ENCODE peak calls at places on chromosome 12, in seven cellular contexts. J, M, L, O, D, V and Z are unnamed samples.

GRCh38 chr12:111441107-111441928 is 35.6 kb downstream of the SH2B3 start:
- DNase-seq in O (no peak), M (no peak), L (no peak), J (no peak), V (no peak), D (no peak), Z (no peak)

GRCh38 chr12:89883630-89884364 is 175.2 kb upstream of the ATP2B1 start:
- DNase-seq in L (no peak), V (no peak), J (no peak), O (no peak), D (no peak), M (no peak), Z (no peak)

GRCh38 chr12:88266851-88267360 is 124.8 kb downstream of the TMTC3 start:
- DNase-seq in J (no peak), M (no peak), L (no peak), O (no peak), D (no peak), V (no peak), Z (no peak)

GRCh38 chr12:116693259-116694227 is 44.3 kb downstream of the SPRING1 start:
- DNase-seq in M (no peak), O (no peak), J (no peak), L (no peak), D (no peak), V (peak), Z (no peak)

GRCh38 chr12:98352835-98353234 is 162.6 kb upstream of the TMPO start:
- DNase-seq in J (no peak), L (no peak), O (no peak), M (no peak), V (no peak), D (no peak), Z (no peak)

GRCh38 chr12:2347137-2347843 is 294.5 kb downstream of the CACNA1C start:
- DNase-seq in D (no peak), M (peak), V (no peak), L (no peak), O (no peak), J (no peak), Z (no peak)

GRCh38 chr12:111151441-111151840 is 217.5 kb downstream of the PHETA1 start:
- DNase-seq in M (no peak), O (no peak), L (no peak), J (no peak), D (no peak), V (no peak), Z (no peak)

GRCh38 chr12:115313929-115314328 is 630.0 kb upstream of the TBX3 start:
- DNase-seq in J (peak), O (no peak), D (no peak), V (peak), M (peak), L (no peak), Z (no peak)

GRCh38 chr12:29425722-29426121 is 44.8 kb upstream of the ERGIC2 start:
- DNase-seq in J (no peak), O (no peak), L (no peak), M (no peak), D (no peak), V (no peak), Z (no peak)

GRCh38 chr12:64006211-64006610 is 161.7 kb downstream of the SRGAP1 start:
- DNase-seq in D (no peak), L (no peak), O (no peak), J (peak), V (peak), M (peak), Z (no peak)

GRCh38 chr12:45050751-45051489 is at the start of gene DBX2:
- DNase-seq in V (peak), M (no peak), D (no peak), L (no peak), O (peak), J (no peak), Z (no peak)

GRCh38 chr12:124273630-124274029 is 21.3 kb upstream of the RFLNA start:
- DNase-seq in V (peak), O (no peak), L (peak), J (peak), D (peak), M (peak), Z (peak)

GRCh38 chr12:62684586-62685295 is 218.1 kb downstream of the MON2 start:
- DNase-seq in J (no peak), V (peak), D (no peak), L (no peak), M (peak), O (no peak), Z (no peak)

GRCh38 chr12:119179335-119180021 is 747 bp downstream of the HSPB8 start:
- DNase-seq in V (peak), J (peak), L (no peak), M (peak), O (peak), D (no peak), Z (no peak)

GRCh38 chr12:9721394-9722092 is 11.4 kb downstream of the CLECL1 start:
- DNase-seq in D (no peak), O (no peak), J (no peak), M (no peak), V (peak), L (no peak), Z (no peak)

GRCh38 chr12:10562306-10562933 is 51.0 kb downstream of the MAGOHB start:
- DNase-seq in D (peak), L (no peak), O (no peak), J (peak), M (peak), V (peak), Z (peak)

GRCh38 chr12:54286042-54286931 is 5.8 kb downstream of the HNRNPA1 start:
- DNase-seq in M (no peak), L (no peak), O (no peak), V (peak), J (no peak), D (no peak), Z (no peak)

GRCh38 chr12:124762791-124763593 is 100.7 kb downstream of the SCARB1 start:
- DNase-seq in O (no peak), M (no peak), L (no peak), J (no peak), V (no peak), D (no peak), Z (no peak)

GRCh38 chr12:113070117-113070906 is 13.8 kb downstream of the DTX1 start:
- DNase-seq in V (no peak), L (peak), O (no peak), J (no peak), D (peak), M (no peak), Z (no peak)

GRCh38 chr12:100027671-100028070 is 42.9 kb upstream of the ANKS1B start:
- DNase-seq in J (no peak), M (no peak), V (no peak), L (no peak), D (no peak), O (no peak), Z (no peak)

GRCh38 chr12:4272976-4273650 is 449 bp upstream of the CCND2 start:
- DNase-seq in O (no peak), D (no peak), M (no peak), V (no peak), L (no peak), J (no peak), Z (no peak)

GRCh38 chr12:82299617-82300016 is 58.6 kb downstream of the CCDC59 start:
- DNase-seq in J (no peak), M (no peak), D (no peak), O (no peak), L (no peak), V (peak), Z (no peak)

GRCh38 chr12:109702126-109702841 is 11.3 kb upstream of the FAM222A start:
- DNase-seq in M (peak), L (no peak), O (no peak), V (no peak), J (no peak), D (no peak), Z (no peak)

GRCh38 chr12:22334696-22335290 is at the start of gene ST8SIA1:
- DNase-seq in L (peak), D (no peak), M (peak), O (peak), J (peak), V (peak), Z (no peak)

GRCh38 chr12:32548691-32549412 is 130.2 kb upstream of the DNM1L start:
- DNase-seq in D (no peak), M (peak), O (no peak), J (no peak), L (no peak), V (no peak), Z (no peak)

GRCh38 chr12:3342051-3342450 is 149.0 kb upstream of the PRMT8 start:
- DNase-seq in L (no peak), D (no peak), V (peak), J (no peak), M (peak), O (no peak), Z (no peak)

GRCh38 chr12:124698211-124698997 is 131.0 kb upstream of the NCOR2 start:
- DNase-seq in J (no peak), V (no peak), D (no peak), O (no peak), M (no peak), L (no peak), Z (no peak)

GRCh38 chr12:2570562-2570961 is 224.2 kb upstream of the FKBP4 start:
- DNase-seq in M (no peak), O (no peak), L (no peak), J (no peak), V (no peak), D (no peak), Z (no peak)

GRCh38 chr12:56724989-56725722 is at the start of gene NACA:
- DNase-seq in O (peak), J (peak), L (peak), V (peak), D (peak), M (peak), Z (peak)

GRCh38 chr12:9118161-9118560 is 2.4 kb upstream of the A2M start:
- DNase-seq in D (peak), L (no peak), O (no peak), M (no peak), V (no peak), J (no peak), Z (peak)

GRCh38 chr12:123940627-123940966 is 32.0 kb downstream of the CCDC92 start:
- DNase-seq in J (no peak), O (no peak), M (no peak), V (no peak), L (no peak), D (no peak), Z (no peak)

GRCh38 chr12:20561886-20562285 is 133.2 kb upstream of the SLCO1C1 start:
- DNase-seq in V (no peak), J (no peak), L (no peak), D (no peak), M (no peak), O (no peak), Z (no peak)

GRCh38 chr12:80512781-80513180 is 68.7 kb downstream of the PTPRQ start:
- DNase-seq in O (peak), J (no peak), V (no peak), M (no peak), D (no peak), L (no peak), Z (no peak)

GRCh38 chr12:132428872-132429121 is 61.2 kb upstream of the FBRSL1 start:
- DNase-seq in V (no peak), L (no peak), O (no peak), J (no peak), M (no peak), D (no peak), Z (no peak)

GRCh38 chr12:12683725-12684124 is 12.3 kb downstream of the GPR19 start:
- DNase-seq in O (no peak), M (no peak), J (no peak), D (no peak), V (no peak), L (no peak), Z (no peak)

GRCh38 chr12:119283315-119283714 is 51.2 kb upstream of the CCDC60 start:
- DNase-seq in D (no peak), L (no peak), M (no peak), J (no peak), O (no peak), V (no peak), Z (no peak)

GRCh38 chr12:4346931-4347330 is 25.9 kb downstream of the TIGAR start:
- DNase-seq in O (no peak), J (no peak), M (no peak), L (no peak), D (no peak), V (no peak), Z (no peak)